ENCODE peak calls at places on chromosomes 16 and 17, in nine cellular contexts. One of them, this sample, is unnamed. For H3K9me3, the result is how much of the 10 kb centered on the place peaks cover.

GRCh38 chr17:10871914-10872313 is 34.0 kb upstream of the PIRT start:
- DNase-seq in suprapubic skin: no peak
- DNase-seq in ovary: no peak
- DNase-seq in gastrocnemius medialis: no peak
- DNase-seq in breast epithelium: no peak
- DNase-seq in prostate gland: peak
- DNase-seq in Peyer's patch: no peak
- DNase-seq in heart right ventricle: peak
- DNase-seq in CD4-positive, CD25-positive, alpha-beta regulatory T cell: no peak
- DNase-seq in this sample: no peak

GRCh38 chr16:30049871-30050270 is 15.7 kb upstream of the ALDOA start:
- DNase-seq in Peyer's patch: no peak
- DNase-seq in prostate gland: no peak
- DNase-seq in heart right ventricle: no peak
- DNase-seq in ovary: no peak
- DNase-seq in CD4-positive, CD25-positive, alpha-beta regulatory T cell: no peak
- DNase-seq in breast epithelium: no peak
- DNase-seq in gastrocnemius medialis: no peak
- DNase-seq in suprapubic skin: no peak
- DNase-seq in this sample: no peak

GRCh38 chr17:41664587-41665565 is 23.8 kb upstream of the EIF1 start:
- DNase-seq in heart right ventricle: no peak
- DNase-seq in Peyer's patch: no peak
- DNase-seq in gastrocnemius medialis: no peak
- DNase-seq in prostate gland: no peak
- DNase-seq in ovary: no peak
- DNase-seq in suprapubic skin: no peak
- DNase-seq in breast epithelium: no peak
- DNase-seq in CD4-positive, CD25-positive, alpha-beta regulatory T cell: no peak
- DNase-seq in this sample: no peak

GRCh38 chr16:61834082-61834481 is 202.2 kb downstream of the CDH8 start:
- DNase-seq in gastrocnemius medialis: no peak
- DNase-seq in Peyer's patch: no peak
- DNase-seq in prostate gland: no peak
- DNase-seq in CD4-positive, CD25-positive, alpha-beta regulatory T cell: no peak
- DNase-seq in breast epithelium: no peak
- DNase-seq in suprapubic skin: no peak
- DNase-seq in ovary: no peak
- DNase-seq in heart right ventricle: no peak
- DNase-seq in this sample: no peak

GRCh38 chr16:79651363-79651762 is 50.8 kb upstream of the MAF start:
- DNase-seq in gastrocnemius medialis: peak
- DNase-seq in CD4-positive, CD25-positive, alpha-beta regulatory T cell: no peak
- DNase-seq in prostate gland: peak
- DNase-seq in breast epithelium: peak
- DNase-seq in Peyer's patch: peak
- DNase-seq in suprapubic skin: no peak
- DNase-seq in ovary: peak
- DNase-seq in heart right ventricle: peak
- DNase-seq in this sample: peak

GRCh38 chr17:44216674-44217073 is 2.8 kb downstream of the UBTF start:
- DNase-seq in CD4-positive, CD25-positive, alpha-beta regulatory T cell: no peak
- DNase-seq in breast epithelium: no peak
- DNase-seq in prostate gland: no peak
- DNase-seq in ovary: no peak
- DNase-seq in Peyer's patch: no peak
- DNase-seq in suprapubic skin: no peak
- DNase-seq in gastrocnemius medialis: no peak
- DNase-seq in heart right ventricle: no peak
- DNase-seq in this sample: no peak

GRCh38 chr16:23072769-23073549 is 76.3 kb downstream of the USP31 start:
- DNase-seq in suprapubic skin: no peak
- DNase-seq in prostate gland: no peak
- DNase-seq in CD4-positive, CD25-positive, alpha-beta regulatory T cell: no peak
- DNase-seq in ovary: no peak
- DNase-seq in heart right ventricle: no peak
- DNase-seq in breast epithelium: peak
- DNase-seq in gastrocnemius medialis: no peak
- DNase-seq in Peyer's patch: no peak
- DNase-seq in this sample: no peak

GRCh38 chr17:34235389-34236028 is 19.6 kb upstream of the CCL2 start:
- DNase-seq in CD4-positive, CD25-positive, alpha-beta regulatory T cell: no peak
- DNase-seq in suprapubic skin: no peak
- DNase-seq in gastrocnemius medialis: peak
- DNase-seq in Peyer's patch: peak
- DNase-seq in prostate gland: peak
- DNase-seq in heart right ventricle: peak
- DNase-seq in breast epithelium: peak
- DNase-seq in ovary: peak
- DNase-seq in this sample: no peak

GRCh38 chr17:75652934-75653549 is 13.9 kb downstream of the RECQL5 start:
- DNase-seq in heart right ventricle: no peak
- DNase-seq in Peyer's patch: no peak
- DNase-seq in gastrocnemius medialis: no peak
- DNase-seq in CD4-positive, CD25-positive, alpha-beta regulatory T cell: no peak
- DNase-seq in prostate gland: no peak
- DNase-seq in suprapubic skin: no peak
- DNase-seq in ovary: no peak
- DNase-seq in breast epithelium: no peak
- DNase-seq in this sample: no peak

GRCh38 chr17:45429338-45430005 is 3.2 kb downstream of the ARHGAP27 start:
- DNase-seq in CD4-positive, CD25-positive, alpha-beta regulatory T cell: no peak
- DNase-seq in gastrocnemius medialis: no peak
- DNase-seq in ovary: no peak
- DNase-seq in Peyer's patch: peak
- DNase-seq in suprapubic skin: peak
- DNase-seq in breast epithelium: no peak
- DNase-seq in heart right ventricle: no peak
- DNase-seq in prostate gland: no peak
- DNase-seq in this sample: no peak

GRCh38 chr17:45430006-45430737 is 2.5 kb downstream of the ARHGAP27 start:
- DNase-seq in ovary: no peak
- DNase-seq in heart right ventricle: no peak
- DNase-seq in CD4-positive, CD25-positive, alpha-beta regulatory T cell: no peak
- DNase-seq in suprapubic skin: peak
- DNase-seq in gastrocnemius medialis: no peak
- DNase-seq in Peyer's patch: no peak
- DNase-seq in prostate gland: no peak
- DNase-seq in breast epithelium: no peak
- DNase-seq in this sample: no peak

GRCh38 chr17:45428050-45428953 is 4.4 kb downstream of the ARHGAP27 start:
- DNase-seq in Peyer's patch: peak
- DNase-seq in suprapubic skin: peak
- DNase-seq in prostate gland: peak
- DNase-seq in ovary: peak
- DNase-seq in heart right ventricle: peak
- DNase-seq in breast epithelium: peak
- DNase-seq in gastrocnemius medialis: peak
- DNase-seq in CD4-positive, CD25-positive, alpha-beta regulatory T cell: peak
- DNase-seq in this sample: no peak

GRCh38 chr17:45427181-45427835 is 5.4 kb downstream of the ARHGAP27 start:
- DNase-seq in suprapubic skin: no peak
- DNase-seq in heart right ventricle: no peak
- DNase-seq in gastrocnemius medialis: no peak
- DNase-seq in Peyer's patch: no peak
- DNase-seq in CD4-positive, CD25-positive, alpha-beta regulatory T cell: no peak
- DNase-seq in prostate gland: no peak
- DNase-seq in breast epithelium: no peak
- DNase-seq in ovary: no peak
- DNase-seq in this sample: no peak

DNA sequence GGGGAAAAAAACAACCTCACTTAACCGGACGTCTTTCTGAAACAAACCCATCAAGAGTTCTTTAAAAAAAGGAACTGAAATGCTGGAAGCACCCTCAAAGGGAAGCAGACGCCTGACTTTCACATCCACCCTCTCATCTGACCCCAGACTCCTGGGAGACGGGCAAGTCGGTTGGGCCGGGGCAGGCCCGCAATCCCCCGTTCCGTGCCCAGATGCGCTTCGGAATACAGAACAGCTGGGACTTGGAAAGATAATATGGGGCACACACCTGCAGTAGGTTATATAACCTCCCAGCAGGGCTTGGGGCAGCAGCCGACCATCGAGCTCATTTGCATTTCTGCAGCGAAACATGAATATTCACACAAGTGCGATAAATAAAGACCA is 3.7 kb downstream of the ARHGAP27 start:
- DNase-seq in breast epithelium: no peak
- DNase-seq in gastrocnemius medialis: no peak
- DNase-seq in prostate gland: no peak
- DNase-seq in heart right ventricle: no peak
- DNase-seq in CD4-positive, CD25-positive, alpha-beta regulatory T cell: no peak
- DNase-seq in suprapubic skin: no peak
- DNase-seq in ovary: no peak
- DNase-seq in Peyer's patch: no peak
- DNase-seq in this sample: no peak
- H3K4me3 ChIP-seq in breast epithelium: no peak
- H3K4me3 ChIP-seq in gastrocnemius medialis: no peak
- H3K4me3 ChIP-seq in prostate gland: no peak
- H3K4me3 ChIP-seq in heart right ventricle: no peak
- H3K4me3 ChIP-seq in CD4-positive, CD25-positive, alpha-beta regulatory T cell: no peak
- H3K4me3 ChIP-seq in suprapubic skin: peak
- H3K4me3 ChIP-seq in ovary: no peak
- H3K4me3 ChIP-seq in Peyer's patch: no peak
- H3K4me3 ChIP-seq in this sample: peak

GRCh38 chr16:35746281-35746962 is 2287.0 kb downstream of the TP53TG3F start:
- DNase-seq in breast epithelium: no peak
- DNase-seq in ovary: no peak
- DNase-seq in heart right ventricle: no peak
- DNase-seq in gastrocnemius medialis: no peak
- DNase-seq in Peyer's patch: no peak
- DNase-seq in CD4-positive, CD25-positive, alpha-beta regulatory T cell: no peak
- DNase-seq in suprapubic skin: no peak
- DNase-seq in prostate gland: no peak
- DNase-seq in this sample: no peak
- H3K9me3 ChIP-seq in breast epithelium: half or more
- H3K9me3 ChIP-seq in ovary: under half
- H3K9me3 ChIP-seq in heart right ventricle: under half
- H3K9me3 ChIP-seq in gastrocnemius medialis: under half
- H3K9me3 ChIP-seq in Peyer's patch: under half
- H3K9me3 ChIP-seq in CD4-positive, CD25-positive, alpha-beta regulatory T cell: under half
- H3K9me3 ChIP-seq in suprapubic skin: under half
- H3K9me3 ChIP-seq in prostate gland: under half
- H3K9me3 ChIP-seq in this sample: under half

GRCh38 chr17:50547736-50548083 is 736 bp downstream of the SPATA20 start:
- DNase-seq in CD4-positive, CD25-positive, alpha-beta regulatory T cell: no peak
- DNase-seq in gastrocnemius medialis: peak
- DNase-seq in heart right ventricle: peak
- DNase-seq in ovary: no peak
- DNase-seq in prostate gland: no peak
- DNase-seq in Peyer's patch: no peak
- DNase-seq in suprapubic skin: no peak
- DNase-seq in breast epithelium: no peak
- DNase-seq in this sample: no peak
- H3K4me3 ChIP-seq in CD4-positive, CD25-positive, alpha-beta regulatory T cell: no peak
- H3K4me3 ChIP-seq in gastrocnemius medialis: peak
- H3K4me3 ChIP-seq in heart right ventricle: peak
- H3K4me3 ChIP-seq in ovary: peak
- H3K4me3 ChIP-seq in prostate gland: peak
- H3K4me3 ChIP-seq in Peyer's patch: peak
- H3K4me3 ChIP-seq in suprapubic skin: peak
- H3K4me3 ChIP-seq in breast epithelium: peak
- H3K4me3 ChIP-seq in this sample: peak

DNA sequence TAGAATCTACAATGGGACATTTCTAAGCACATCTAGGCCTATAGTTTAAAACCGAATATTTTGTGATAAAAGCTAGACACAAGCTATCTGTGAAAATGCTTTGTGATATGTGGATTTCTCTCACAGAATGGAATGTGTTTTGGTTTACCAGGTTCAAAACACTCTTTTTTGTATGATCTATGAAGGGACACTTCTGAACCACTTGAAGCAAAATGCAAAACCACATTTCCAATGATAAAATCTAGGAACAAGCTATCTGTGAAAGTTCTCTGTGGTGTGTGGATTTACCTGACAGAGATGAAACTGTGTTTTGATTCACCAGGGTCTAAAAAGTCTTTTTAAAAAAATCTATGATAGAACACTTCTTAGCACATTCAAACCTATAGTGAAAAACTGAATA is 2192.4 kb downstream of the TP53TG3F start:
- DNase-seq in gastrocnemius medialis: no peak
- DNase-seq in prostate gland: no peak
- DNase-seq in Peyer's patch: no peak
- DNase-seq in suprapubic skin: no peak
- DNase-seq in ovary: no peak
- DNase-seq in heart right ventricle: no peak
- DNase-seq in breast epithelium: no peak
- DNase-seq in CD4-positive, CD25-positive, alpha-beta regulatory T cell: no peak
- DNase-seq in this sample: no peak
- H3K9me3 ChIP-seq in gastrocnemius medialis: under half
- H3K9me3 ChIP-seq in prostate gland: under half
- H3K9me3 ChIP-seq in Peyer's patch: under half
- H3K9me3 ChIP-seq in suprapubic skin: under half
- H3K9me3 ChIP-seq in ovary: under half
- H3K9me3 ChIP-seq in heart right ventricle: under half
- H3K9me3 ChIP-seq in breast epithelium: under half
- H3K9me3 ChIP-seq in CD4-positive, CD25-positive, alpha-beta regulatory T cell: under half
- H3K9me3 ChIP-seq in this sample: under half

DNA sequence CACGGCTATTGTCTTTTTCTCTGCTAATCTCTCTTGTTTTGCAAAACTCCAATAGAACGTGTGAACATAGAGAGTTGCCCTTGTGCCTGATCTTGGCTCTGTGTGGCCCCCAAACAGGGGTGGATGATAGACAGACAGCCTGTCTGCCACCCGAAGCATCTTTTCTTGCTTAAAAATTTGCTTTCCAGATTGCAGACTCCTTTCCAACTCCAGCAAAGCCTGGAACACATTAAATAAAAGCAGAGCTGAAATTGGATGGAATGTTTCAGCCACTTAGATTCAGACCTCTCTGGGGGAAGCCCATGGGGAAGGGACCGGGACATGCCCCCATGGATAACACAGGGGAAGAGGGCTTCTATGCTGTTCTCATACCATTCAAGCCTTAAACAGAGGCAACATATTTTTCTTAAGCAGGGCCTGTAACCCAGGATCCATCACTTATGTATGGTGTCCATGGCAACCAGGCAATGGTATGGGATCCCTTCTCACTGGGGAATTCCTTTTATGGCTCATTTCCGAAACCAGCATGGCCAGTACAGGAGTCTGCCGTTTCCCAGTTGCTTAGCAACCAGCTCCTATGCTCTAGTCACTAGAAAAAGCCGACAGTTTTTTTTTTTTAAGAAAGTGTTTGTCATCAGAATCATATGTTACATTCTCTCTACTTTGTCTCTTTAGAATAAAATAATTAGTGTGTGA is 61.9 kb upstream of the MARCHF10 start:
- DNase-seq in breast epithelium: no peak
- DNase-seq in ovary: no peak
- DNase-seq in prostate gland: no peak
- DNase-seq in heart right ventricle: no peak
- DNase-seq in Peyer's patch: no peak
- DNase-seq in suprapubic skin: no peak
- DNase-seq in CD4-positive, CD25-positive, alpha-beta regulatory T cell: no peak
- DNase-seq in gastrocnemius medialis: no peak
- DNase-seq in this sample: no peak
- H3K4me3 ChIP-seq in breast epithelium: no peak
- H3K4me3 ChIP-seq in ovary: no peak
- H3K4me3 ChIP-seq in prostate gland: no peak
- H3K4me3 ChIP-seq in heart right ventricle: no peak
- H3K4me3 ChIP-seq in Peyer's patch: no peak
- H3K4me3 ChIP-seq in suprapubic skin: no peak
- H3K4me3 ChIP-seq in CD4-positive, CD25-positive, alpha-beta regulatory T cell: no peak
- H3K4me3 ChIP-seq in gastrocnemius medialis: no peak
- H3K4me3 ChIP-seq in this sample: no peak